ENCODE peak calls at places on chromosomes 12 and 14, in four cellular contexts. Z, F, X and H are unnamed samples.
A peak's percentile ranks its signal among the peaks of the same experiment; 100 is the strongest.

GRCh38 chr12:25107920-25108319 is 87.0 kb downstream of the DNAI7 start:
- DNase-seq in F (no peak), Z (no peak), X (no peak), H (no peak)

GRCh38 chr14:69674546-69675245 is 63.3 kb downstream of the SUSD6 start:
- DNase-seq in F (no peak), Z (no peak), X (no peak), H (no peak)

GRCh38 chr12:15987696-15988095 is 76.6 kb downstream of the DERA start:
- DNase-seq in Z (no peak), F (peak; percentile 42), X (no peak), H (no peak)

GRCh38 chr14:88955470-88955869 is 131.0 kb downstream of the TTC8 start:
- DNase-seq in X (no peak), F (no peak), Z (peak; percentile 17), H (peak; percentile 45)

GRCh38 chr12:50059440-50060119 is 2.2 kb downstream of the ASIC1 start:
- DNase-seq in F (no peak), Z (no peak), X (no peak), H (no peak)

GRCh38 chr12:4276524-4277204 is 3.1 kb downstream of the CCND2 start:
- DNase-seq in Z (peak; percentile 85), X (peak; percentile 84), F (peak; percentile 87), H (peak; percentile 77)

GRCh38 chr12:127980585-127980984 is 286.4 kb upstream of the TMEM132C start:
- DNase-seq in X (no peak), F (no peak), Z (no peak), H (no peak)

GRCh38 chr12:71871116-71871515 is 31.6 kb downstream of the TBC1D15 start:
- DNase-seq in X (no peak), Z (no peak), F (no peak), H (no peak)

GRCh38 chr12:91111366-91112321 is at the start of gene LUM:
- DNase-seq in Z (no peak), X (no peak), F (peak; percentile 37), H (no peak)

GRCh38 chr12:6966351-6966750 is 4.1 kb downstream of the PHB2 start:
- DNase-seq in F (no peak), Z (no peak), X (no peak), H (no peak)

GRCh38 chr14:54681819-54682261 is 114.9 kb downstream of the SAMD4A start:
- DNase-seq in X (no peak), Z (no peak), F (no peak), H (no peak)

GRCh38 chr12:115235880-115236279 is 551.9 kb upstream of the TBX3 start:
- DNase-seq in Z (no peak), X (no peak), F (no peak), H (no peak)

GRCh38 chr12:69007858-69008314 is 74.9 kb upstream of the CPM start:
- DNase-seq in X (no peak), F (no peak), Z (no peak), H (no peak)

GRCh38 chr12:4649358-4649661 is 396 bp downstream of the NDUFA9 start:
- DNase-seq in F (no peak), X (no peak), Z (no peak), H (no peak)

GRCh38 chr14:100103261-100104005 is 38.2 kb downstream of the EVL start:
- DNase-seq in Z (no peak), X (no peak), F (no peak), H (no peak)

GRCh38 chr14:54637270-54637669 is 70.3 kb downstream of the SAMD4A start:
- DNase-seq in Z (no peak), X (no peak), F (no peak), H (no peak)

GRCh38 chr12:39752482-39753147 is 133.0 kb upstream of the ABCD2 start:
- DNase-seq in X (no peak), Z (no peak), F (no peak), H (no peak)

GRCh38 chr14:22976620-22977433 is 5.5 kb downstream of the AJUBA start:
- DNase-seq in X (no peak), Z (no peak), F (no peak), H (peak; percentile 15)

GRCh38 chr12:54159140-54159539 is 29.6 kb downstream of the SMUG1 start:
- DNase-seq in X (peak; percentile 25), Z (peak; percentile 90), F (no peak), H (peak; percentile 86)

GRCh38 chr12:56007892-56008471 is 10.9 kb downstream of the SUOX start:
- DNase-seq in X (peak; percentile 13), F (no peak), Z (no peak), H (peak; percentile 10)

GRCh38 chr12:55996715-55997534 is at the start of gene SUOX:
- DNase-seq in F (peak; percentile 97), Z (peak; percentile 97), X (peak; percentile 97), H (peak; percentile 98)

GRCh38 chr14:68784995-68785816 is 7.7 kb downstream of the ZFP36L1 start:
- DNase-seq in F (no peak), Z (no peak), X (no peak), H (no peak)

GRCh38 chr14:76051717-76052459 is 66.3 kb downstream of the IFT43 start:
- DNase-seq in F (no peak), X (no peak), Z (no peak), H (no peak)

GRCh38 chr12:3107071-3107583 is 29.9 kb downstream of the TSPAN9 start:
- DNase-seq in F (no peak), X (no peak), Z (no peak), H (no peak)

GRCh38 chr14:53608369-53608768 is 348.3 kb downstream of the BMP4 start:
- DNase-seq in F (no peak), X (no peak), Z (no peak), H (no peak)

GRCh38 chr14:103008768-103009342 is 48.5 kb downstream of the CDC42BPB start:
- DNase-seq in F (peak; percentile 53), Z (no peak), X (no peak), H (no peak)

GRCh38 chr12:105280966-105281693 is 45.2 kb upstream of the APPL2 start:
- DNase-seq in X (no peak), F (no peak), Z (no peak), H (no peak)

GRCh38 chr12:2113501-2113912 is 60.7 kb downstream of the CACNA1C start:
- DNase-seq in X (no peak), Z (no peak), F (peak; percentile 63), H (no peak)

GRCh38 chr14:103530390-103530789 is 1.4 kb downstream of the TRMT61A start:
- DNase-seq in X (no peak), Z (no peak), F (peak; percentile 23), H (no peak)

GRCh38 chr12:65965358-65965757 is 141.1 kb downstream of the HMGA2 start:
- DNase-seq in Z (no peak), F (no peak), X (no peak), H (no peak)

GRCh38 chr12:17342381-17342961 is 736.5 kb upstream of the LMO3 start:
- DNase-seq in Z (no peak), F (no peak), X (no peak), H (no peak)

GRCh38 chr12:109144224-109144623 is 27.8 kb downstream of the ACACB start:
- DNase-seq in X (no peak), Z (no peak), F (no peak), H (no peak)